ENCODE peak calls at places on chromosomes 6 and 20, in five cellular contexts. One of them, this sample, is unnamed.

GRCh38 chr6:95578106-95578410 is 723 bp downstream of the MANEA start:
- DNase-seq in fibroblast of mammary gland: no peak
- DNase-seq in heart right ventricle: peak; percentile 18
- DNase-seq in Panc1: no peak
- DNase-seq in AG10803: no peak
- DNase-seq in this sample: peak; percentile 19

GRCh38 chr6:36977470-36977941 is 8.5 kb downstream of the MTCH1 start:
- DNase-seq in heart right ventricle: no peak
- DNase-seq in AG10803: no peak
- DNase-seq in fibroblast of mammary gland: peak; percentile 42
- DNase-seq in Panc1: no peak
- DNase-seq in this sample: no peak

GRCh38 chr6:145736854-145737181 is 1.5 kb upstream of the EPM2A start:
- DNase-seq in AG10803: peak; percentile 58
- DNase-seq in heart right ventricle: no peak
- DNase-seq in Panc1: no peak
- DNase-seq in fibroblast of mammary gland: peak; percentile 35
- DNase-seq in this sample: peak; percentile 40

GRCh38 chr20:50226093-50226974 is 35.7 kb downstream of the CEBPB start:
- DNase-seq in Panc1: no peak
- DNase-seq in fibroblast of mammary gland: peak; percentile 69
- DNase-seq in heart right ventricle: no peak
- DNase-seq in AG10803: peak; percentile 70
- DNase-seq in this sample: peak; percentile 68

GRCh38 chr6:116025405-116025804 is 35.3 kb downstream of the FRK start:
- DNase-seq in heart right ventricle: no peak
- DNase-seq in Panc1: no peak
- DNase-seq in AG10803: no peak
- DNase-seq in fibroblast of mammary gland: no peak
- DNase-seq in this sample: no peak

GRCh38 chr6:20608371-20608770 is 74.1 kb downstream of the CDKAL1 start:
- DNase-seq in Panc1: no peak
- DNase-seq in fibroblast of mammary gland: no peak
- DNase-seq in AG10803: no peak
- DNase-seq in heart right ventricle: no peak
- DNase-seq in this sample: no peak

GRCh38 chr6:141173529-141173928 is 959.2 kb upstream of the GJE1 start:
- DNase-seq in AG10803: no peak
- DNase-seq in fibroblast of mammary gland: no peak
- DNase-seq in Panc1: no peak
- DNase-seq in heart right ventricle: no peak
- DNase-seq in this sample: no peak

GRCh38 chr20:57753332-57754164 is 43.7 kb upstream of the PMEPA1 start:
- DNase-seq in AG10803: no peak
- DNase-seq in heart right ventricle: no peak
- DNase-seq in fibroblast of mammary gland: no peak
- DNase-seq in Panc1: no peak
- DNase-seq in this sample: no peak

GRCh38 chr6:69758214-69758613 is 38.6 kb downstream of the LMBRD1 start:
- DNase-seq in fibroblast of mammary gland: no peak
- DNase-seq in heart right ventricle: no peak
- DNase-seq in AG10803: no peak
- DNase-seq in Panc1: no peak
- DNase-seq in this sample: no peak

GRCh38 chr6:119426619-119427018 is 77.1 kb upstream of the MAN1A1 start:
- DNase-seq in AG10803: peak; percentile 93
- DNase-seq in fibroblast of mammary gland: peak; percentile 9
- DNase-seq in Panc1: no peak
- DNase-seq in heart right ventricle: no peak
- DNase-seq in this sample: peak; percentile 26

GRCh38 chr6:4790158-4790899 is 14.1 kb downstream of the CDYL start:
- DNase-seq in AG10803: no peak
- DNase-seq in Panc1: no peak
- DNase-seq in heart right ventricle: no peak
- DNase-seq in fibroblast of mammary gland: no peak
- DNase-seq in this sample: peak; percentile 49

GRCh38 chr6:78570044-78570443 is 297.3 kb upstream of the IRAK1BP1 start:
- DNase-seq in heart right ventricle: no peak
- DNase-seq in fibroblast of mammary gland: no peak
- DNase-seq in Panc1: no peak
- DNase-seq in AG10803: no peak
- DNase-seq in this sample: no peak

GRCh38 chr6:83758533-83758932 is 49.6 kb upstream of the SNAP91 start:
- DNase-seq in Panc1: no peak
- DNase-seq in heart right ventricle: no peak
- DNase-seq in AG10803: no peak
- DNase-seq in fibroblast of mammary gland: no peak
- DNase-seq in this sample: no peak

GRCh38 chr6:139395371-139395770 is 20.9 kb upstream of the CITED2 start:
- DNase-seq in fibroblast of mammary gland: no peak
- DNase-seq in heart right ventricle: no peak
- DNase-seq in AG10803: no peak
- DNase-seq in Panc1: no peak
- DNase-seq in this sample: no peak

GRCh38 chr6:169921853-169922779 is 170.7 kb downstream of the ERMARD start:
- DNase-seq in AG10803: no peak
- DNase-seq in fibroblast of mammary gland: no peak
- DNase-seq in heart right ventricle: no peak
- DNase-seq in Panc1: no peak
- DNase-seq in this sample: no peak

GRCh38 chr6:139533573-139534471 is 159.4 kb upstream of the CITED2 start:
- DNase-seq in Panc1: no peak
- DNase-seq in heart right ventricle: no peak
- DNase-seq in fibroblast of mammary gland: peak; percentile 91
- DNase-seq in AG10803: peak; percentile 95
- DNase-seq in this sample: peak; percentile 96

GRCh38 chr6:150312844-150313584 is 55.8 kb upstream of the IYD start:
- DNase-seq in AG10803: no peak
- DNase-seq in Panc1: no peak
- DNase-seq in heart right ventricle: no peak
- DNase-seq in fibroblast of mammary gland: no peak
- DNase-seq in this sample: no peak

GRCh38 chr20:46507760-46508407 is 5.5 kb downstream of the ZNF334 start:
- DNase-seq in fibroblast of mammary gland: no peak
- DNase-seq in heart right ventricle: no peak
- DNase-seq in Panc1: no peak
- DNase-seq in AG10803: no peak
- DNase-seq in this sample: no peak

DNA sequence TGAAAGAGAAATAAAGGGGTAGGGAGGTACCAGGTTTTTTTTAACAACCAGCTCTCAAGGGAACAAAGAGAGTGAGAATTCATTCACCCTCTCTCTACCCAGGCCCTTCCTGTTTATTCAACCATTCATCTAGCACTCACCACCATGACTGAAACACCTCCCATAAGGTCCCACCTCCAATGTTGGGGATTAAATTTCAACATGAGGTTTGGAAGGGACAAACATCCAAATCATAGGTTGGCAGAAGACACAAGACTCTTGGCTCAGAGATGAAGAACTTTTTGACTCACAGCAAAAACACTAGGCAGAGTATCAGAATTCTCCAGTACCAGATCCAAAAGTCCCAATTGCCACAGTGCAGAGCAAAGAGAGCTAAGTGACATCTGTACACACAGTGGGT is 186.3 kb downstream of the EDN1 start:
- DNase-seq in fibroblast of mammary gland: peak; percentile 14
- DNase-seq in heart right ventricle: no peak
- DNase-seq in AG10803: no peak
- DNase-seq in Panc1: no peak
- DNase-seq in this sample: no peak
- H3K4me3 ChIP-seq in fibroblast of mammary gland: no peak overlapping the region
- H3K4me3 ChIP-seq in heart right ventricle: no peak overlapping the region
- H3K4me3 ChIP-seq in AG10803: no peak overlapping the region
- H3K4me3 ChIP-seq in Panc1: no peak overlapping the region
- H3K4me3 ChIP-seq in this sample: no peak overlapping the region

GRCh38 chr20:44475694-44476560 is at the start of gene TTPAL:
- DNase-seq in heart right ventricle: peak; percentile 89
- DNase-seq in fibroblast of mammary gland: peak; percentile 84
- DNase-seq in Panc1: peak; percentile 55
- DNase-seq in AG10803: peak; percentile 73
- DNase-seq in this sample: peak; percentile 83
- TF ChIP-seq CTCF in heart right ventricle: no peak
- TF ChIP-seq CTCF in fibroblast of mammary gland: peak; percentile 21
- TF ChIP-seq CTCF in Panc1: no peak
- TF ChIP-seq CTCF in AG10803: peak; percentile 30
- TF ChIP-seq CTCF in this sample: peak; percentile 37

DNA sequence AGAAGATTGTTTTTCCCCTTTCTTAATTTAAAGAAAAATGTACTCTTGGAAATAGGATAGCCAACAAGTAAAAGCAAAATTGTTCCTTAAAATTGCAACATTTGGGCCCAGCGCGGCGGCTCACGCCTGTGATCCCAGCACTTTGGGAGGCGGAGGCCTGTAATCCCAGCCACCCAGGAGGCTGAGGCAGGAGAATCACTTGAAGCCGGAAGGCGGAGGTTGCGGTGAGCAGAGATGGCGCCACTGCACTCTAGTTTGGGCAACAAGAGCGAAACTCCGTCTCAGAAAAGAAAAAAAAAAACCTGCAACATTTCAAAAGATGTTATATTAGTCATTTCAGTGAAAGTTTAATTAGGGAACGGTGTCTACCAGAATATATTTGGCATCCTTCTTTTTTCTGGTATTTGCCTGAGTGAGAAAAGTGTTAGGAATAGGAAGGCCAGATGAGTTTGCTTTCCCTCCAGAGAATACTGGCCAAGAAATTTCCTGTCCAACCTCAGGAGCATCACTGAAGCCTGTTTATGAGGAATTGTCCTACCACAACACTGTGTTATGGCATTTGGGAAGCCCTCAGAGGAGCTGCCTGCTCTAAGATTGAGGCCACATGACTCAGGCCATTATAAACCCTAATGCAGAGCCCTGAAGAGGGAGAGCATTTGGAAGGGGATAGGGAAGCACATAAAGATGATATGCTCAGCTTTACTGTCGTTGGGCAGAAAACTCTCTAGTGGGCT is 1.2 kb upstream of the GJA1 start:
- DNase-seq in AG10803: peak; percentile 72
- DNase-seq in fibroblast of mammary gland: peak; percentile 42
- DNase-seq in heart right ventricle: no peak
- DNase-seq in Panc1: no peak
- DNase-seq in this sample: peak; percentile 64
- H3K4me3 ChIP-seq in AG10803: no peak overlapping the region
- H3K4me3 ChIP-seq in fibroblast of mammary gland: no peak overlapping the region
- H3K4me3 ChIP-seq in heart right ventricle: no peak overlapping the region
- H3K4me3 ChIP-seq in Panc1: no peak overlapping the region
- H3K4me3 ChIP-seq in this sample: no peak overlapping the region

GRCh38 chr6:3523288-3523670 is 66.4 kb upstream of the SLC22A23 start:
- DNase-seq in AG10803: peak; percentile 38
- DNase-seq in fibroblast of mammary gland: no peak
- DNase-seq in heart right ventricle: no peak
- DNase-seq in Panc1: no peak
- DNase-seq in this sample: no peak
- TF ChIP-seq CTCF in AG10803: no peak
- TF ChIP-seq CTCF in fibroblast of mammary gland: no peak
- TF ChIP-seq CTCF in heart right ventricle: no peak
- TF ChIP-seq CTCF in Panc1: no peak
- TF ChIP-seq CTCF in this sample: no peak

GRCh38 chr6:41073968-41074691 is 1.4 kb downstream of the NFYA start:
- DNase-seq in fibroblast of mammary gland: peak; percentile 76
- DNase-seq in Panc1: no peak
- DNase-seq in heart right ventricle: no peak
- DNase-seq in AG10803: peak; percentile 20
- DNase-seq in this sample: peak; percentile 56

GRCh38 chr6:41073203-41073967 is 611 bp downstream of the NFYA start:
- DNase-seq in heart right ventricle: peak; percentile 87
- DNase-seq in AG10803: peak; percentile 65
- DNase-seq in fibroblast of mammary gland: no peak
- DNase-seq in Panc1: no peak
- DNase-seq in this sample: peak; percentile 79

GRCh38 chr6:41077536-41077935 is 4.8 kb downstream of the NFYA start:
- DNase-seq in Panc1: no peak
- DNase-seq in fibroblast of mammary gland: no peak
- DNase-seq in heart right ventricle: no peak
- DNase-seq in AG10803: no peak
- DNase-seq in this sample: no peak

GRCh38 chr6:41072836-41073202 is at the start of gene NFYA:
- DNase-seq in heart right ventricle: peak; percentile 100
- DNase-seq in Panc1: no peak
- DNase-seq in AG10803: no peak
- DNase-seq in fibroblast of mammary gland: peak; percentile 99
- DNase-seq in this sample: peak; percentile 100

DNA sequence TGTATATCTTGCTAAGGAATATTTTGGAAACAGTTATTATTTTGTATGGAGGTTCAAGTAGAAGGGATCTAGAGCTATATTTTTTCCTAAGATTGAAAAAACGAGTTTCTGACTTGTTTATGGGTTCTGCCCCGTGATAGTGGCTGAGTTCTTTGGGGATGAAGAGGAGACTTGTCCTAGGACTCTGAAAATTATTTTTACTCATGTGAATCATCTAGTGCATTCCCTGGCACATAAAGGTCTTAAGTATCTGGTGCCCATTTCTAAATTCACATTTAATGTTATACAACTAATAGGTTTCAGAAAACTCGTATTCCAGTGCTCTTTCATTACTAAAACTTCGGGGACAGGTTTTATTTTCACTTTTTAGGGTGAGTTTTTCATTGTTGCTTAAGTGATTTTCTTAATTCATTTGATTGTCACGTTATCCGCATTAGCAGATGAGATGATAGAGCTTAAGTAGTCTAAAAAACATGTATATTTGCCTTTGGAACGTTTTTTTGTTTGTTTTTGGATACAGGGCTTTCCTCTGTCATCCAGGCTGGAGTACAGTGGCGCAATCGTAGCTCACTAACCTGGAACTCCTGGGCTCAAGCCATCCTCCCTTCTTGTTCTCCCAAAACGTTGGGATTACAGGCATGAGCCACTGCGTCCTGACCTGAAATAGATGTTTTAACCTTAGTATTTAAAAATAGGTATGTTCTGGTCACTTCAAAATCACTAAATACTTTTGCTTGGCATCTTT is 2.1 kb downstream of the NFYA start:
- DNase-seq in AG10803: peak; percentile 18
- DNase-seq in heart right ventricle: no peak
- DNase-seq in Panc1: no peak
- DNase-seq in fibroblast of mammary gland: peak; percentile 38
- DNase-seq in this sample: no peak
- H3K4me3 ChIP-seq in AG10803: peak overlapping the region; percentile 89
- H3K4me3 ChIP-seq in heart right ventricle: peak overlapping the region; percentile 89
- H3K4me3 ChIP-seq in Panc1: peak overlapping the region; percentile 96
- H3K4me3 ChIP-seq in fibroblast of mammary gland: peak overlapping the region; percentile 87
- H3K4me3 ChIP-seq in this sample: peak overlapping the region; percentile 88

GRCh38 chr6:38065734-38066133 is 246.2 kb downstream of the ZFAND3 start:
- DNase-seq in Panc1: no peak
- DNase-seq in heart right ventricle: no peak
- DNase-seq in AG10803: no peak
- DNase-seq in fibroblast of mammary gland: no peak
- DNase-seq in this sample: no peak
- TF ChIP-seq CTCF in Panc1: no peak
- TF ChIP-seq CTCF in heart right ventricle: no peak
- TF ChIP-seq CTCF in AG10803: no peak
- TF ChIP-seq CTCF in fibroblast of mammary gland: no peak
- TF ChIP-seq CTCF in this sample: no peak

GRCh38 chr6:136051140-136051775 is 198.9 kb downstream of the MTFR2 start:
- DNase-seq in Panc1: no peak
- DNase-seq in AG10803: no peak
- DNase-seq in fibroblast of mammary gland: no peak
- DNase-seq in heart right ventricle: no peak
- DNase-seq in this sample: peak; percentile 95
- H3K4me3 ChIP-seq in Panc1: no peak overlapping the region
- H3K4me3 ChIP-seq in AG10803: no peak overlapping the region
- H3K4me3 ChIP-seq in fibroblast of mammary gland: no peak overlapping the region
- H3K4me3 ChIP-seq in heart right ventricle: peak overlapping the region; percentile 28
- H3K4me3 ChIP-seq in this sample: no peak overlapping the region

GRCh38 chr20:3658019-3658707 is 5.0 kb downstream of the GFRA4 start:
- DNase-seq in Panc1: no peak
- DNase-seq in AG10803: no peak
- DNase-seq in fibroblast of mammary gland: no peak
- DNase-seq in heart right ventricle: no peak
- DNase-seq in this sample: no peak
- TF ChIP-seq CTCF in Panc1: no peak
- TF ChIP-seq CTCF in AG10803: no peak
- TF ChIP-seq CTCF in fibroblast of mammary gland: no peak
- TF ChIP-seq CTCF in heart right ventricle: no peak
- TF ChIP-seq CTCF in this sample: no peak

This sample was measured in fibroblast of villous mesenchyme.